ENCODE peak calls at places on chromosomes 13 and 19, in six cellular contexts. Q is H1, P is sigmoid colon, E is SK-N-SH, M is HepG2, B is suprapubic skin. F is an unnamed sample. For H3K27me3, the result is how much of the 10 kb centered on the place peaks cover.

GRCh38 chr13:111630411-111630810 is 310.0 kb downstream of the TEX29 start:
- DNase-seq in B (no peak), Q (no peak), P (no peak), M (no peak), E (no peak), F (no peak)

GRCh38 chr13:41587490-41587889 is 130.1 kb downstream of the RGCC start:
- DNase-seq in Q (no peak), B (no peak), E (no peak), P (no peak), M (no peak), F (no peak)

GRCh38 chr13:50594276-50594970 is 249.1 kb downstream of the DLEU7 start:
- DNase-seq in P (no peak), M (peak), E (peak), B (no peak), Q (no peak), F (peak)

GRCh38 chr13:72112216-72112615 is 245.2 kb upstream of the DACH1 start:
- DNase-seq in E (no peak), M (no peak), Q (no peak), B (no peak), P (no peak), F (no peak)

GRCh38 chr13:106284358-106284757 is 251.1 kb downstream of the EFNB2 start:
- DNase-seq in Q (no peak), B (no peak), P (no peak), M (no peak), E (no peak), F (no peak)

GRCh38 chr19:38250821-38251563 is 5.2 kb downstream of the PPP1R14A start:
- DNase-seq in Q (no peak), M (peak), P (peak), E (no peak), B (no peak), F (peak)

GRCh38 chr19:46697142-46697960 is 19.6 kb downstream of the PRKD2 start:
- DNase-seq in M (no peak), P (peak), Q (peak), E (peak), B (peak), F (peak)

GRCh38 chr19:34851277-34851804 is 75.4 kb upstream of the ZNF30 start:
- DNase-seq in E (no peak), M (peak), Q (no peak), P (no peak), B (no peak), F (no peak)

GRCh38 chr13:39452412-39452811 is 150.6 kb downstream of the LHFPL6 start:
- DNase-seq in E (no peak), Q (no peak), B (no peak), M (no peak), P (no peak), F (no peak)

GRCh38 chr13:20964904-20965303 is 62.4 kb upstream of the XPO4 start:
- DNase-seq in B (no peak), M (no peak), E (no peak), Q (no peak), P (no peak), F (no peak)

GRCh38 chr19:13995017-13995728 is 10.9 kb downstream of the RFX1 start:
- DNase-seq in P (no peak), E (no peak), B (no peak), Q (no peak), M (no peak), F (no peak)

GRCh38 chr13:58879114-58879513 is 1247.6 kb downstream of the PCDH17 start:
- DNase-seq in M (no peak), B (no peak), E (no peak), P (no peak), Q (no peak), F (no peak)

GRCh38 chr19:46988614-46989230 is 30.9 kb upstream of the NPAS1 start:
- DNase-seq in P (no peak), B (no peak), Q (no peak), E (no peak), M (no peak), F (no peak)

GRCh38 chr19:3716147-3716668 is 8.0 kb downstream of the TJP3 start:
- DNase-seq in Q (no peak), E (no peak), P (no peak), M (no peak), B (no peak), F (no peak)

GRCh38 chr13:39596685-39597084 is 6.3 kb downstream of the LHFPL6 start:
- DNase-seq in P (no peak), Q (no peak), M (no peak), E (no peak), B (no peak), F (no peak)

GRCh38 chr19:10701955-10702307 is 692 bp downstream of the QTRT1 start:
- DNase-seq in B (no peak), M (peak), Q (no peak), E (peak), P (no peak), F (peak)

GRCh38 chr19:19964416-19964815 is 63.7 kb downstream of the ZNF93 start:
- DNase-seq in P (no peak), M (no peak), E (no peak), B (no peak), Q (no peak), F (no peak)

GRCh38 chr13:39809466-39809865 is 154.0 kb downstream of the COG6 start:
- DNase-seq in P (no peak), E (no peak), Q (no peak), B (no peak), M (no peak), F (no peak)

GRCh38 chr19:2209408-2209807 is 26.7 kb downstream of the PLEKHJ1 start:
- DNase-seq in M (no peak), E (no peak), P (no peak), Q (no peak), B (no peak), F (no peak)

GRCh38 chr19:3338541-3339181 is 27.7 kb upstream of the NFIC start:
- DNase-seq in E (no peak), Q (no peak), P (peak), M (no peak), B (no peak), F (peak)

GRCh38 chr19:3176715-3177501 is 1.7 kb upstream of the S1PR4 start:
- DNase-seq in M (no peak), B (no peak), P (no peak), E (no peak), Q (no peak), F (peak)

GRCh38 chr19:13281567-13282291 is 131.5 kb downstream of the IER2 start:
- DNase-seq in Q (no peak), E (no peak), B (no peak), M (no peak), P (no peak), F (no peak)

GRCh38 chr19:15101479-15102082 is 5.6 kb upstream of the SYDE1 start:
- DNase-seq in E (peak), P (no peak), Q (no peak), B (no peak), M (peak), F (peak)

GRCh38 chr19:48490980-48491792 is 20.4 kb downstream of the LMTK3 start:
- DNase-seq in M (no peak), B (no peak), Q (no peak), P (no peak), E (peak), F (peak)

GRCh38 chr19:46924874-46925547 is 64.2 kb downstream of the ARHGAP35 start:
- DNase-seq in Q (no peak), B (no peak), M (no peak), E (no peak), P (no peak), F (peak)

GRCh38 chr19:49200238-49200862 is 42.8 kb downstream of the TRPM4 start:
- DNase-seq in P (no peak), M (no peak), E (peak), B (no peak), Q (no peak), F (peak)

GRCh38 chr13:100668408-100668807 is 6.2 kb downstream of the TMTC4 start:
- DNase-seq in Q (no peak), E (no peak), M (no peak), B (no peak), P (no peak), F (no peak)

GRCh38 chr19:7917292-7918061 is 2.7 kb upstream of the SNAPC2 start:
- DNase-seq in Q (no peak), E (peak), P (no peak), M (no peak), B (no peak), F (peak)

GRCh38 chr19:31448221-31448657 is 99.0 kb upstream of the TSHZ3 start:
- DNase-seq in M (no peak), E (peak), Q (no peak), B (peak), P (peak), F (peak)

GRCh38 chr19:31316201-31316951 is 32.9 kb downstream of the TSHZ3 start:
- DNase-seq in B (no peak), Q (no peak), E (no peak), M (no peak), P (peak), F (peak)

GRCh38 chr19:10866495-10866894 is 4.9 kb upstream of the CARM1 start:
- DNase-seq in P (no peak), M (no peak), Q (no peak), E (no peak), B (no peak), F (no peak)

GRCh38 chr19:40453151-40453735 is 9.1 kb upstream of the SERTAD3 start:
- DNase-seq in P (no peak), M (no peak), Q (no peak), B (no peak), E (no peak), F (no peak)
- TF ChIP-seq POLR2AphosphoS5 in P (no peak), M (no peak), Q (no peak), B (no peak), E (no peak), F (no peak)

GRCh38 chr13:104571890-104572229 is 1505.6 kb upstream of the SLC10A2 start:
- DNase-seq in Q (no peak), E (no peak), M (no peak), B (no peak), P (no peak), F (no peak)

GRCh38 chr13:104580931-104581330 is 1514.7 kb upstream of the SLC10A2 start:
- DNase-seq in M (no peak), E (no peak), Q (no peak), B (no peak), P (no peak), F (no peak)

GRCh38 chr13:104571161-104571889 is 1505.1 kb upstream of the SLC10A2 start:
- DNase-seq in Q (peak), E (peak), P (peak), M (peak), B (peak), F (peak)

GRCh38 chr13:104577029-104577820 is 1511.0 kb upstream of the SLC10A2 start:
- DNase-seq in B (no peak), P (no peak), E (no peak), Q (no peak), M (no peak), F (no peak)
- H3K27me3 ChIP-seq in B (under half), P (under half), E (under half), Q (under half), M (under half), F (under half)

GRCh38 chr19:723714-724113 is 15.0 kb downstream of the PALM start:
- DNase-seq in E (no peak), P (no peak), B (no peak), Q (no peak), M (no peak), F (no peak)

GRCh38 chr19:723247-723646 is 14.5 kb downstream of the PALM start:
- DNase-seq in B (no peak), E (no peak), Q (no peak), M (no peak), P (no peak), F (no peak)

GRCh38 chr19:720691-721160 is 12.0 kb downstream of the PALM start:
- DNase-seq in E (peak), B (no peak), Q (no peak), P (no peak), M (peak), F (no peak)

GRCh38 chr19:719636-720377 is 11.1 kb downstream of the PALM start:
- DNase-seq in M (no peak), Q (no peak), P (no peak), E (peak), B (no peak), F (no peak)

GRCh38 chr19:722553-723101 is 13.9 kb downstream of the PALM start:
- DNase-seq in Q (no peak), E (no peak), P (no peak), B (no peak), M (no peak), F (no peak)
- TF ChIP-seq EP300 in Q (no peak), E (no peak), P (no peak), B (no peak), M (no peak), F (no peak)

GRCh38 chr19:17975032-17975431 is 8.1 kb downstream of the KCNN1 start:
- DNase-seq in Q (no peak), P (no peak), B (no peak), M (no peak), E (no peak), F (no peak)

GRCh38 chr19:17974551-17974950 is 7.6 kb downstream of the KCNN1 start:
- DNase-seq in Q (no peak), M (no peak), P (no peak), B (no peak), E (no peak), F (no peak)

GRCh38 chr19:17969096-17969792 is 2.3 kb downstream of the KCNN1 start:
- DNase-seq in M (no peak), P (no peak), B (no peak), Q (no peak), E (no peak), F (no peak)

GRCh38 chr19:17973759-17974158 is 6.9 kb downstream of the KCNN1 start:
- DNase-seq in B (no peak), P (no peak), Q (no peak), M (no peak), E (no peak), F (no peak)

DNA sequence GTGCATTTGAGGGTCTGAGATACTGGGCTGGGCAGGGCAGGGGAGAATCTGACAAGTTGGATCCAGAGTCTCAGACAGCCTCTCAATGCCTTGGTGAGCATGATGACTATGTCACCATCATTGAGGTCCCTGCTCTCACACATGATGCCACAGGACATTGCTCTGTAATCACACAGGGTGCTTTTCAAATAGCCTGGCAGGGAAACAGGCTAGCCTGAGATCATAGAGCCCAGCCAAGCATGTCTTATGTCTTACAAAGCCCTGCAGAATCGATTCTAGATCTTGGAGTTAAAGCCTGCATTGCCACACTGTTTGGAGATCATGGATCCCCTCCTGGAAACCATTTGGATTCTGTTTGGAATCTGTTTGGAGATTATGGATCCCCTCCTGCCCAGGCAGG is 5.3 kb downstream of the KCNN1 start:
- DNase-seq in M (no peak), E (no peak), Q (no peak), B (no peak), P (no peak), F (no peak)
- TF ChIP-seq POLR2AphosphoS5 in M (no peak), E (no peak), Q (no peak), B (no peak), P (no peak), F (no peak)

GRCh38 chr19:50992666-50993035 is 8.8 kb downstream of the KLK8 start:
- DNase-seq in Q (no peak), B (no peak), P (peak), M (no peak), E (no peak), F (no peak)
- H3K27me3 ChIP-seq in Q (under half), B (under half), P (under half), M (under half), E (under half), F (under half)

DNA sequence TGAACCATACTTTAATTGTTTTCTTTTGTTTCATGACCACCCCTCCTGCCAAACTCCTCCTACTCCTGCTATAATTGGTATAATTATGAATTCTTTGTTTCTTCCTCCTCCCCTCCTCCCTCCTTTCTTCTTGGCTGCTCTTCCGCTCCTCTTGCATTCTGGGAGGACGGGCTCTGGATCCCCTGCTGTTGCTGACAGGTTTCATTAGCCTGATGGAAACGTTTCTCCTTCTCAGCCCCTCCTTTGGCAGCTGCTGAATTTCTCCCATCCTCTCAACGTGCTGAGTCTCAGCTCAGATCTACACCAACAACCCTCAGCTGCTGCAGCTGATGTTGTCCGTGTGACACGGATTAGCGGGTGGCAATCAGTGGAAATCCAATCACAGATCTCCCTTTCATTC is 97.1 kb upstream of the UBAC2 start:
- DNase-seq in M (no peak), B (no peak), P (no peak), Q (no peak), E (peak), F (no peak)
- TF ChIP-seq EP300 in M (no peak), B (no peak), P (no peak), Q (no peak), E (no peak), F (no peak)

F was measured in transverse colon.